ENCODE peak calls at places on chromosomes 4 and X, in seven cellular contexts. M is AG09309, I is fibroblast of mammary gland, L is upper lobe of right lung, U is NB4, A is RWPE1, V is glutamatergic neuron. S is an unnamed sample.

GRCh38 chrX:78997870-78998558 is 52.8 kb downstream of the P2RY10 start:
- DNase-seq in M (no peak), I (no peak), L (no peak), U (no peak), A (no peak), V (no peak), S (no peak)

GRCh38 chrX:68912113-68912980 is 83.5 kb downstream of the EFNB1 start:
- DNase-seq in M (no peak), I (no peak), L (no peak), U (no peak), A (no peak), V (peak; percentile 27), S (no peak)

GRCh38 chrX:152926279-152926678 is 28.4 kb downstream of the ZNF185 start:
- DNase-seq in M (no peak), I (peak; percentile 74), L (no peak), U (peak; percentile 82), A (peak; percentile 69), V (no peak), S (peak; percentile 58)

GRCh38 chr4:23083391-23083790 is 390.7 kb downstream of the GBA3 start:
- DNase-seq in M (no peak), I (no peak), L (no peak), U (no peak), A (no peak), V (no peak), S (no peak)

GRCh38 chrX:373641-374471 is 12.9 kb downstream of the PPP2R3B start:
- DNase-seq in M (no peak), I (no peak), L (no peak), U (no peak), A (peak; percentile 12), V (peak; percentile 61), S (peak; percentile 2)

GRCh38 chr4:34148322-34148908 is 2095.9 kb downstream of the ARAP2 start:
- DNase-seq in M (no peak), I (peak; percentile 3), L (no peak), U (no peak), A (peak; percentile 4), V (no peak), S (no peak)

GRCh38 chrX:112826020-112826419 is 14.6 kb downstream of the AMOT start:
- DNase-seq in M (no peak), I (peak; percentile 13), L (no peak), U (no peak), A (no peak), V (no peak), S (no peak)

GRCh38 chrX:154125356-154126040 is 18.5 kb upstream of the OPN1LW start:
- DNase-seq in M (no peak), I (no peak), L (no peak), U (no peak), A (no peak), V (no peak), S (peak; percentile 7)

GRCh38 chr4:24394041-24394440 is 190.3 kb downstream of the DHX15 start:
- DNase-seq in M (no peak), I (peak; percentile 67), L (no peak), U (no peak), A (peak; percentile 11), V (no peak), S (no peak)

GRCh38 chrX:45449982-45450381 is 249.3 kb upstream of the DIPK2B start:
- DNase-seq in M (no peak), I (no peak), L (no peak), U (no peak), A (peak; percentile 33), V (no peak), S (peak; percentile 8)

GRCh38 chrX:14939644-14940043 is 66.4 kb downstream of the MOSPD2 start:
- DNase-seq in M (no peak), I (no peak), L (no peak), U (no peak), A (no peak), V (no peak), S (no peak)

GRCh38 chr4:76087007-76087769 is 12.7 kb downstream of the ART3 start:
- DNase-seq in M (no peak), I (peak; percentile 73), L (no peak), U (peak; percentile 81), A (peak; percentile 69), V (peak; percentile 42), S (peak; percentile 73)

GRCh38 chr4:138978028-138978585 is 37.5 kb upstream of the NOCT start:
- DNase-seq in M (no peak), I (no peak), L (no peak), U (no peak), A (no peak), V (no peak), S (no peak)

GRCh38 chr4:48902266-48902665 is 4.3 kb downstream of the OCIAD2 start:
- DNase-seq in M (no peak), I (peak; percentile 73), L (no peak), U (no peak), A (no peak), V (no peak), S (peak; percentile 69)

GRCh38 chr4:87114245-87115062 is 106.0 kb downstream of the KLHL8 start:
- DNase-seq in M (no peak), I (no peak), L (no peak), U (no peak), A (no peak), V (no peak), S (no peak)
- TF ChIP-seq CTCF in M (no peak), I (no peak), L (no peak), U (no peak), A (no peak), V (no peak), S (peak; percentile 5)

DNA sequence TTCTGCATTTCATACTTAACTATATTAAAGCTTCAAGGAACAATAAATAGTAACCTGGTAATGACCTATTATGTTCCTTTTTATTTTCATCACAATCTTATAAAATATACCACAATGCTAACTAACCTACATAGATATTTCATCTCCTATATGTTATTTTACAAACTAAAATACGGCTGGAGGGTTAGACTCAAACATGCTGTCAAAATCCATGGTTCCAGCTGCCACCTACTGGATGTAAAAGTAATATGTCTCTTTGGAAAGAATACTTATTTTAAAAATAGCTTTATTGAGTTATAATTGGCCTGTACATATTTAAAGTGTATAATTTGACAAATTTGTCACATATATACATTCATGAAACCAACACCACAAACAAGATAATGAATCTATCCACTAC is 15.0 kb downstream of the RGN start:
- DNase-seq in M (peak; percentile 7), I (peak; percentile 45), L (no peak), U (peak; percentile 52), A (peak; percentile 23), V (no peak), S (peak; percentile 49)
- TF ChIP-seq CTCF in M (peak; percentile 53), I (peak; percentile 51), L (peak; percentile 46), U (peak; percentile 15), A (peak; percentile 40), V (peak; percentile 32), S (no peak)

GRCh38 chrX:29690061-29690460 is 525.3 kb upstream of the MAGEB2 start:
- DNase-seq in M (no peak), I (peak; percentile 53), L (no peak), U (no peak), A (no peak), V (no peak), S (peak; percentile 58)

GRCh38 chrX:29691044-29691443 is 524.3 kb upstream of the MAGEB2 start:
- DNase-seq in M (no peak), I (no peak), L (no peak), U (no peak), A (no peak), V (no peak), S (no peak)

DNA sequence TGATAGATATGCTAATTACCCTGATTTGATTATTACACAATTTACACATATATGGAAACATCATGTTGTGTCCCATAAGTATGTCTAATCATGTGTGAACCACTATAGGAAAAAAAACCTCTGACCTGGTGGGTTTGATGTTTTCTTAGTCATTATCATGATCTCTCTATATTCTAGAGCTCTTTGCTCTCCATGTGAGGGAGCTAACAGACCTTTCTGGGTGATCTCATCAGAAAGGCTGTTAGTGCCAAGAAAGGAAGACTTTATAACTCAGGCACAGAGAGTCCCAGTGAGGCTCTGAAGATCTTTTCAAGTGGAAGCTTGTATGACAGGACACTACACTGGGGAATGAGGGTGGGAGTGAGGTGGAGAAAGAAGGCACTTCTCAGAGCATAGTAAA is 527.7 kb upstream of the MAGEB2 start:
- DNase-seq in M (no peak), I (peak; percentile 69), L (no peak), U (no peak), A (peak; percentile 0), V (no peak), S (peak; percentile 60)
- TF ChIP-seq CTCF in M (no peak), I (peak; percentile 19), L (no peak), U (no peak), A (no peak), V (no peak), S (no peak)

GRCh38 chrX:151396042-151396826 is 772 bp upstream of the VMA21 start:
- DNase-seq in M (peak; percentile 2), I (peak; percentile 81), L (peak; percentile 64), U (peak; percentile 71), A (peak; percentile 11), V (no peak), S (peak; percentile 61)

GRCh38 chrX:151402719-151403390 is 5.8 kb downstream of the VMA21 start:
- DNase-seq in M (no peak), I (no peak), L (peak; percentile 60), U (no peak), A (no peak), V (no peak), S (no peak)

GRCh38 chrX:151396827-151397740 is at the start of gene VMA21:
- DNase-seq in M (peak; percentile 38), I (peak; percentile 80), L (peak; percentile 96), U (peak; percentile 86), A (peak; percentile 78), V (peak; percentile 82), S (peak; percentile 80)

GRCh38 chrX:151397741-151398070 is 700 bp downstream of the VMA21 start:
- DNase-seq in M (no peak), I (peak; percentile 7), L (no peak), U (no peak), A (no peak), V (no peak), S (no peak)

GRCh38 chrX:151398346-151398745 is 1.3 kb downstream of the VMA21 start:
- DNase-seq in M (no peak), I (no peak), L (no peak), U (peak; percentile 21), A (no peak), V (no peak), S (no peak)
- TF ChIP-seq CTCF in M (no peak), I (no peak), L (no peak), U (no peak), A (no peak), V (no peak), S (no peak)

GRCh38 chrX:150544222-150544787 is 24.1 kb upstream of the MTM1 start:
- DNase-seq in M (no peak), I (no peak), L (no peak), U (peak; percentile 51), A (peak; percentile 7), V (no peak), S (no peak)
- TF ChIP-seq CTCF in M (no peak), I (no peak), L (no peak), U (no peak), A (no peak), V (no peak), S (no peak)

GRCh38 chrX:88613338-88613737 is 133.7 kb upstream of the CPXCR1 start:
- DNase-seq in M (no peak), I (peak; percentile 2), L (no peak), U (peak; percentile 7), A (peak; percentile 13), V (no peak), S (peak; percentile 51)
- TF ChIP-seq CTCF in M (peak; percentile 27), I (peak; percentile 17), L (no peak), U (peak; percentile 17), A (peak; percentile 14), V (no peak), S (peak; percentile 32)

S was measured in cardiac fibroblast.